ENCODE peak calls at places on chromosome 1, in eight cellular contexts. G is kidney glomerular epithelial cell; V is aorta; T is left colon; X is iris pigment epithelial cell; I is pancreas; K is activated CD4-positive, alpha-beta memory T cell treated with anti-CD3 and anti-CD28 coated beads for 36 hours; U is upper lobe of right lung. C is an unnamed sample.

GRCh38 chr1:168321945-168322344 is 41.3 kb downstream of the TBX19 start:
- DNase-seq in G (peak), V (no peak), T (no peak), X (peak), I (no peak), K (no peak), U (no peak), C (no peak)

GRCh38 chr1:230105754-230106625 is 39.0 kb downstream of the GALNT2 start:
- DNase-seq in G (peak), V (no peak), T (no peak), X (peak), I (no peak), K (peak), U (no peak), C (peak)

GRCh38 chr1:83512371-83513004 is 486.4 kb downstream of the TTLL7 start:
- DNase-seq in G (no peak), V (no peak), T (no peak), X (no peak), I (no peak), K (no peak), U (no peak), C (no peak)

GRCh38 chr1:177862916-177863315 is 106.9 kb downstream of the SEC16B start:
- DNase-seq in G (no peak), V (no peak), T (no peak), X (peak), I (no peak), K (no peak), U (no peak), C (no peak)

GRCh38 chr1:17168480-17168878 is 36.4 kb upstream of the PADI1 start:
- DNase-seq in G (no peak), V (no peak), T (no peak), X (peak), I (no peak), K (no peak), U (no peak), C (peak)

GRCh38 chr1:55478742-55479141 is 263.6 kb upstream of the USP24 start:
- DNase-seq in G (no peak), V (no peak), T (no peak), X (peak), I (no peak), K (no peak), U (no peak), C (peak)

GRCh38 chr1:9181990-9182783 is 52.4 kb upstream of the H6PD start:
- DNase-seq in G (no peak), V (peak), T (peak), X (peak), I (peak), K (peak), U (peak), C (no peak)

GRCh38 chr1:243946946-243947345 is 96.9 kb upstream of the AKT3 start:
- DNase-seq in G (no peak), V (no peak), T (no peak), X (peak), I (no peak), K (peak), U (no peak), C (no peak)

GRCh38 chr1:58933599-58933926 is 149.7 kb upstream of the JUN start:
- DNase-seq in G (no peak), V (no peak), T (no peak), X (peak), I (no peak), K (no peak), U (no peak), C (no peak)

GRCh38 chr1:18991585-18991984 is 35.1 kb upstream of the IFFO2 start:
- DNase-seq in G (no peak), V (no peak), T (no peak), X (no peak), I (no peak), K (no peak), U (no peak), C (no peak)